ENCODE peak calls at places on chromosomes 7 and 10, in nine cellular contexts. L, Q, S, B, A, D, Z, U and X are unnamed samples.

GRCh38 chr7:3705258-3705657 is 404.2 kb downstream of the SDK1 start:
- DNase-seq in Q (no peak), Z (no peak), A (no peak), L (no peak), S (no peak), D (no peak), B (no peak), U (no peak), X (no peak)

GRCh38 chr10:119306514-119306951 is 99.2 kb downstream of the GRK5 start:
- DNase-seq in D (peak; percentile 73), S (peak; percentile 63), B (peak; percentile 70), Q (peak; percentile 77), A (no peak), U (peak; percentile 81), Z (no peak), L (peak; percentile 48), X (peak; percentile 77)

GRCh38 chr10:119246862-119247549 is 39.6 kb downstream of the GRK5 start:
- DNase-seq in B (no peak), S (no peak), U (no peak), L (peak; percentile 97), Q (no peak), A (peak; percentile 94), Z (peak; percentile 61), D (no peak), X (no peak)

GRCh38 chr10:5574642-5575131 is 49.9 kb downstream of the CALML3 start:
- DNase-seq in Z (no peak), A (no peak), S (no peak), D (no peak), B (no peak), Q (no peak), U (no peak), L (no peak), X (no peak)

GRCh38 chr10:1519391-1519790 is 217.9 kb downstream of the ADARB2 start:
- DNase-seq in A (no peak), D (no peak), U (no peak), S (no peak), L (no peak), Q (no peak), B (no peak), Z (no peak), X (no peak)

GRCh38 chr10:126059101-126059826 is 162.9 kb downstream of the FANK1 start:
- DNase-seq in A (peak; percentile 48), B (no peak), Z (no peak), D (no peak), Q (no peak), L (peak; percentile 87), S (no peak), U (no peak), X (no peak)

GRCh38 chr7:84073476-84073875 is 121.1 kb downstream of the SEMA3A start:
- DNase-seq in D (no peak), Q (no peak), A (peak; percentile 91), Z (no peak), S (no peak), L (peak; percentile 70), U (no peak), B (no peak), X (no peak)

GRCh38 chr10:49598986-49599385 is 11.1 kb upstream of the SLC18A3 start:
- DNase-seq in S (no peak), U (no peak), L (no peak), D (no peak), Q (no peak), A (no peak), B (no peak), Z (no peak), X (no peak)

GRCh38 chr10:101824736-101825135 is 6.5 kb upstream of the OGA start:
- DNase-seq in Z (no peak), U (no peak), D (no peak), S (no peak), L (no peak), B (no peak), A (no peak), Q (no peak), X (no peak)

GRCh38 chr7:130149575-130150139 is 55.5 kb downstream of the TMEM209 start:
- DNase-seq in B (no peak), Z (no peak), U (peak; percentile 68), L (no peak), D (no peak), S (no peak), A (no peak), Q (no peak), X (no peak)

GRCh38 chr7:138773817-138774216 is 24.0 kb upstream of the TMEM213 start:
- DNase-seq in Z (no peak), U (no peak), L (no peak), S (no peak), B (no peak), D (no peak), A (no peak), Q (no peak), X (no peak)